ENCODE peak calls at places on chromosomes 5 and 9, in ten cellular contexts. One of them, this sample, is unnamed.

GRCh38 chr9:116088396-116088795 is 65.2 kb upstream of the PAPPA start:
- DNase-seq in amniotic stem cell: no peak
- DNase-seq in HEK293T: no peak
- DNase-seq in psoas muscle: no peak
- DNase-seq in Caco-2: no peak
- DNase-seq in left ventricle myocardium inferior: no peak
- DNase-seq in Panc1: no peak
- DNase-seq in dorsolateral prefrontal cortex: no peak
- DNase-seq in NCI-H748 treated with DMSO at 0.1 percent for 48 hours: no peak
- DNase-seq in iPS-NIHi11: no peak
- DNase-seq in this sample: no peak

GRCh38 chr5:146815423-146815822 is 63.1 kb downstream of the PPP2R2B start:
- DNase-seq in Caco-2: no peak
- DNase-seq in amniotic stem cell: no peak
- DNase-seq in left ventricle myocardium inferior: no peak
- DNase-seq in HEK293T: no peak
- DNase-seq in psoas muscle: no peak
- DNase-seq in Panc1: no peak
- DNase-seq in dorsolateral prefrontal cortex: no peak
- DNase-seq in iPS-NIHi11: no peak
- DNase-seq in NCI-H748 treated with DMSO at 0.1 percent for 48 hours: no peak
- DNase-seq in this sample: no peak

GRCh38 chr5:167582263-167582662 is 709.2 kb upstream of the WWC1 start:
- DNase-seq in Caco-2: no peak
- DNase-seq in Panc1: no peak
- DNase-seq in psoas muscle: no peak
- DNase-seq in iPS-NIHi11: no peak
- DNase-seq in NCI-H748 treated with DMSO at 0.1 percent for 48 hours: no peak
- DNase-seq in left ventricle myocardium inferior: no peak
- DNase-seq in HEK293T: no peak
- DNase-seq in amniotic stem cell: peak; percentile 5
- DNase-seq in dorsolateral prefrontal cortex: no peak
- DNase-seq in this sample: no peak

GRCh38 chr5:142248853-142249462 is 75.9 kb downstream of the SPRY4 start:
- DNase-seq in Panc1: no peak
- DNase-seq in NCI-H748 treated with DMSO at 0.1 percent for 48 hours: no peak
- DNase-seq in amniotic stem cell: no peak
- DNase-seq in dorsolateral prefrontal cortex: no peak
- DNase-seq in HEK293T: no peak
- DNase-seq in Caco-2: peak; percentile 20
- DNase-seq in iPS-NIHi11: peak; percentile 48
- DNase-seq in left ventricle myocardium inferior: peak; percentile 67
- DNase-seq in psoas muscle: peak; percentile 68
- DNase-seq in this sample: no peak

GRCh38 chr9:89007568-89007967 is 16.3 kb downstream of the S1PR3 start:
- DNase-seq in Caco-2: no peak
- DNase-seq in dorsolateral prefrontal cortex: no peak
- DNase-seq in psoas muscle: no peak
- DNase-seq in NCI-H748 treated with DMSO at 0.1 percent for 48 hours: no peak
- DNase-seq in iPS-NIHi11: no peak
- DNase-seq in Panc1: no peak
- DNase-seq in left ventricle myocardium inferior: no peak
- DNase-seq in HEK293T: no peak
- DNase-seq in amniotic stem cell: no peak
- DNase-seq in this sample: no peak

GRCh38 chr5:172004824-172005237 is 1.6 kb downstream of the FBXW11 start:
- DNase-seq in iPS-NIHi11: no peak
- DNase-seq in psoas muscle: no peak
- DNase-seq in HEK293T: no peak
- DNase-seq in dorsolateral prefrontal cortex: no peak
- DNase-seq in left ventricle myocardium inferior: no peak
- DNase-seq in amniotic stem cell: no peak
- DNase-seq in Caco-2: no peak
- DNase-seq in Panc1: no peak
- DNase-seq in NCI-H748 treated with DMSO at 0.1 percent for 48 hours: no peak
- DNase-seq in this sample: no peak

GRCh38 chr9:14908221-14909206 is 1.7 kb downstream of the FREM1 start:
- DNase-seq in iPS-NIHi11: peak; percentile 41
- DNase-seq in amniotic stem cell: no peak
- DNase-seq in left ventricle myocardium inferior: no peak
- DNase-seq in HEK293T: no peak
- DNase-seq in NCI-H748 treated with DMSO at 0.1 percent for 48 hours: peak; percentile 40
- DNase-seq in Caco-2: no peak
- DNase-seq in psoas muscle: no peak
- DNase-seq in dorsolateral prefrontal cortex: no peak
- DNase-seq in Panc1: no peak
- DNase-seq in this sample: no peak

GRCh38 chr5:59241119-59241518 is 652.4 kb downstream of the PDE4D start:
- DNase-seq in dorsolateral prefrontal cortex: no peak
- DNase-seq in amniotic stem cell: no peak
- DNase-seq in left ventricle myocardium inferior: no peak
- DNase-seq in NCI-H748 treated with DMSO at 0.1 percent for 48 hours: no peak
- DNase-seq in Panc1: no peak
- DNase-seq in iPS-NIHi11: no peak
- DNase-seq in HEK293T: no peak
- DNase-seq in Caco-2: no peak
- DNase-seq in psoas muscle: no peak
- DNase-seq in this sample: no peak

GRCh38 chr9:136666364-136667216 is 3.9 kb downstream of the EGFL7 start:
- DNase-seq in Caco-2: no peak
- DNase-seq in amniotic stem cell: no peak
- DNase-seq in dorsolateral prefrontal cortex: no peak
- DNase-seq in NCI-H748 treated with DMSO at 0.1 percent for 48 hours: no peak
- DNase-seq in HEK293T: no peak
- DNase-seq in Panc1: no peak
- DNase-seq in psoas muscle: no peak
- DNase-seq in left ventricle myocardium inferior: no peak
- DNase-seq in iPS-NIHi11: no peak
- DNase-seq in this sample: no peak

GRCh38 chr9:21491742-21492141 is 9.6 kb upstream of the IFNE start:
- DNase-seq in NCI-H748 treated with DMSO at 0.1 percent for 48 hours: no peak
- DNase-seq in psoas muscle: no peak
- DNase-seq in amniotic stem cell: no peak
- DNase-seq in left ventricle myocardium inferior: no peak
- DNase-seq in dorsolateral prefrontal cortex: no peak
- DNase-seq in iPS-NIHi11: no peak
- DNase-seq in Panc1: no peak
- DNase-seq in Caco-2: no peak
- DNase-seq in HEK293T: no peak
- DNase-seq in this sample: no peak

This sample was measured in H9.